ENCODE peak calls at places on chromosomes 5 and 9, in four cellular contexts. One of them, this sample, is unnamed.

GRCh38 chr5:50623666-50624065 is 42.8 kb upstream of the PARP8 start:
- DNase-seq in GM23248: no peak
- DNase-seq in HS-5: no peak
- DNase-seq in C1 segment of cervical spinal cord: no peak
- DNase-seq in this sample: peak; percentile 32

GRCh38 chr5:15105799-15106393 is 234.3 kb upstream of the ANKH start:
- DNase-seq in GM23248: peak; percentile 70
- DNase-seq in HS-5: peak; percentile 53
- DNase-seq in C1 segment of cervical spinal cord: no peak
- DNase-seq in this sample: peak; percentile 6

GRCh38 chr9:132791699-132792240 is 86.3 kb downstream of the AK8 start:
- DNase-seq in GM23248: no peak
- DNase-seq in HS-5: no peak
- DNase-seq in C1 segment of cervical spinal cord: no peak
- DNase-seq in this sample: no peak

GRCh38 chr9:37037744-37038640 is 3.9 kb upstream of the PAX5 start:
- DNase-seq in GM23248: peak; percentile 54
- DNase-seq in HS-5: no peak
- DNase-seq in C1 segment of cervical spinal cord: no peak
- DNase-seq in this sample: no peak

GRCh38 chr5:147410496-147411395 is 99.1 kb downstream of the DPYSL3 start:
- DNase-seq in GM23248: peak; percentile 14
- DNase-seq in HS-5: no peak
- DNase-seq in C1 segment of cervical spinal cord: no peak
- DNase-seq in this sample: no peak

GRCh38 chr5:160045004-160045403 is 36.1 kb downstream of the TTC1 start:
- DNase-seq in GM23248: no peak
- DNase-seq in HS-5: no peak
- DNase-seq in C1 segment of cervical spinal cord: no peak
- DNase-seq in this sample: no peak

GRCh38 chr5:31153523-31153922 is 40.0 kb upstream of the CDH6 start:
- DNase-seq in GM23248: peak; percentile 20
- DNase-seq in HS-5: no peak
- DNase-seq in C1 segment of cervical spinal cord: no peak
- DNase-seq in this sample: no peak

GRCh38 chr5:61817472-61818326 is 485.6 kb downstream of the ZSWIM6 start:
- DNase-seq in GM23248: peak; percentile 77
- DNase-seq in HS-5: peak; percentile 18
- DNase-seq in C1 segment of cervical spinal cord: no peak
- DNase-seq in this sample: peak; percentile 49

GRCh38 chr5:169161022-169161680 is 139.8 kb downstream of the SLIT3 start:
- DNase-seq in GM23248: peak; percentile 96
- DNase-seq in HS-5: peak; percentile 86
- DNase-seq in C1 segment of cervical spinal cord: no peak
- DNase-seq in this sample: peak; percentile 40

GRCh38 chr9:135346438-135347050 is 133.0 kb upstream of the PPP1R26 start:
- DNase-seq in GM23248: no peak
- DNase-seq in HS-5: no peak
- DNase-seq in C1 segment of cervical spinal cord: no peak
- DNase-seq in this sample: no peak

GRCh38 chr9:87711857-87712800 is 13.8 kb upstream of the CTSL start:
- DNase-seq in GM23248: peak; percentile 97
- DNase-seq in HS-5: peak; percentile 73
- DNase-seq in C1 segment of cervical spinal cord: no peak
- DNase-seq in this sample: peak; percentile 59

GRCh38 chr5:145981612-145982571 is 45.5 kb downstream of the SH3RF2 start:
- DNase-seq in GM23248: no peak
- DNase-seq in HS-5: no peak
- DNase-seq in C1 segment of cervical spinal cord: no peak
- DNase-seq in this sample: no peak

GRCh38 chr9:27653246-27653645 is 80.0 kb upstream of the C9orf72 start:
- DNase-seq in GM23248: no peak
- DNase-seq in HS-5: no peak
- DNase-seq in C1 segment of cervical spinal cord: no peak
- DNase-seq in this sample: no peak

GRCh38 chr5:150192462-150192861 is 2.6 kb downstream of the SLC6A7 start:
- DNase-seq in GM23248: no peak
- DNase-seq in HS-5: no peak
- DNase-seq in C1 segment of cervical spinal cord: no peak
- DNase-seq in this sample: no peak

GRCh38 chr5:66830636-66831035 is 234.4 kb downstream of the MAST4 start:
- DNase-seq in GM23248: peak; percentile 37
- DNase-seq in HS-5: no peak
- DNase-seq in C1 segment of cervical spinal cord: no peak
- DNase-seq in this sample: no peak

This sample was measured in epithelial cell of proximal tubule.